ENCODE peak calls at places on chromosomes 13 and 19, in seven cellular contexts. D is NCI-H1436, O is transverse colon, U is HAP-1, X is mucosa of descending colon, M is erythroblast, Z is T-helper 2 cell. L is an unnamed sample.

GRCh38 chr13:30805603-30806011 is 70.3 kb downstream of the ALOX5AP start:
- DNase-seq in Z (no peak), O (no peak), X (no peak), M (no peak), U (no peak), D (no peak), L (no peak)

GRCh38 chr13:23750383-23751121 is 138.6 kb downstream of the MIPEP start:
- DNase-seq in Z (no peak), M (no peak), U (no peak), O (no peak), D (no peak), X (no peak), L (no peak)

GRCh38 chr19:4374451-4375163 is 25.7 kb downstream of the SH3GL1 start:
- DNase-seq in Z (no peak), U (no peak), D (no peak), X (peak), O (peak), M (peak), L (no peak)

GRCh38 chr13:95546919-95547318 is 5.6 kb upstream of the CLDN10 start:
- DNase-seq in D (no peak), M (no peak), Z (no peak), U (no peak), X (no peak), O (no peak), L (no peak)

GRCh38 chr19:18503971-18504885 is 17.6 kb downstream of the ELL start:
- DNase-seq in D (no peak), M (no peak), O (peak), U (no peak), X (peak), Z (no peak), L (peak)

GRCh38 chr13:103640617-103641016 is 574.4 kb upstream of the SLC10A2 start:
- DNase-seq in X (no peak), U (no peak), M (no peak), O (no peak), D (no peak), Z (no peak), L (no peak)

GRCh38 chr19:30158893-30159245 is 213.3 kb upstream of the ZNF536 start:
- DNase-seq in Z (no peak), O (no peak), X (no peak), D (no peak), U (no peak), M (no peak), L (no peak)

GRCh38 chr19:3304871-3305423 is 61.4 kb upstream of the NFIC start:
- DNase-seq in X (peak), M (peak), D (peak), Z (peak), O (peak), U (peak), L (peak)

GRCh38 chr19:45824531-45825262 is 9.6 kb upstream of the RSPH6A start:
- DNase-seq in Z (no peak), O (no peak), U (no peak), D (no peak), X (no peak), M (no peak), L (no peak)

GRCh38 chr13:77136902-77137420 is 110.0 kb upstream of the FBXL3 start:
- DNase-seq in M (no peak), D (no peak), U (no peak), X (no peak), O (no peak), Z (no peak), L (peak)

L was measured in cerebellar cortex.